ENCODE peak calls at places on chromosomes 3 and 15, in four cellular contexts. L, D, F and I are unnamed samples.

GRCh38 chr15:56837281-56837680 is 81.2 kb upstream of the TCF12 start:
- DNase-seq in L (no peak), D (no peak), F (peak; percentile 37), I (no peak)

GRCh38 chr3:48410205-48411040 is 19.5 kb downstream of the PLXNB1 start:
- DNase-seq in L (peak; percentile 9), D (no peak), F (no peak), I (no peak)

GRCh38 chr15:55942332-55942731 is 51.1 kb downstream of the NEDD4 start:
- DNase-seq in L (no peak), D (no peak), F (no peak), I (no peak)

GRCh38 chr15:73683624-73684536 is at the start of gene CD276:
- DNase-seq in L (peak; percentile 41), D (peak; percentile 83), F (peak; percentile 81), I (peak; percentile 67)

GRCh38 chr3:109023656-109024254 is 70.1 kb upstream of the GUCA1C start:
- DNase-seq in L (no peak), D (no peak), F (peak; percentile 64), I (no peak)

GRCh38 chr3:127157181-127157828 is 35.6 kb upstream of the PRR23E start:
- DNase-seq in L (no peak), D (no peak), F (no peak), I (no peak)

GRCh38 chr3:132311860-132312259 is 5.3 kb upstream of the ACP3 start:
- DNase-seq in L (no peak), D (no peak), F (peak; percentile 80), I (no peak)

GRCh38 chr3:112046599-112046998 is 12.1 kb downstream of the TMPRSS7 start:
- DNase-seq in L (no peak), D (no peak), F (no peak), I (no peak)

GRCh38 chr15:63288778-63289378 is 11.5 kb downstream of the APH1B start:
- DNase-seq in L (no peak), D (no peak), F (peak; percentile 76), I (no peak)

GRCh38 chr3:128439226-128439625 is 27.5 kb downstream of the DNAJB8 start:
- DNase-seq in L (no peak), D (no peak), F (peak; percentile 48), I (no peak)

GRCh38 chr15:64774556-64775523 is 549 bp downstream of the RBPMS2 start:
- DNase-seq in L (no peak), D (no peak), F (no peak), I (no peak)

GRCh38 chr3:81765425-81765824 is 4.0 kb upstream of the GBE1 start:
- DNase-seq in L (no peak), D (no peak), F (no peak), I (no peak)

GRCh38 chr15:94792166-94792565 is 560.8 kb downstream of the MCTP2 start:
- DNase-seq in L (no peak), D (no peak), F (no peak), I (no peak)

DNA sequence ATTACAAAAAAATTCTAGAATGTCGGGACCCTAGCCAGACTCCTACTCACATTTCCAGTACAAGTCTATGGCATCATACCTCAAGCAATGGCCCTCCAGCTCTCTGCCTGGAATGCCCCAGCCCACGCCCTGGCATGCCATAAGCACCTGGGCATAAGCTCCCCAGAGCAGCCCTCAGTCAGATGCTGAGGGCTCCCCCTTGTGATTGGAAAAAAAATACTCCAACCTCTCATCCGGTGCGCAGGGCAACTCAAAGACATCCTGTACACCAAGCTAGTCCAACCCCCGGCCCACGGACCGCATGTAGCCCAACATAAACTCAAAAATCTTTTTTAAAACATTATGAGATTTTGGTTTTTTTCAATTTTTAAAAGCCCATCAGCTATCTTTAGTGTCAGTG is 115.4 kb downstream of the NEK10 start:
- DNase-seq in L (no peak), D (no peak), F (peak; percentile 59), I (no peak)
- TF ChIP-seq CTCF in L (no peak), D (no peak), F (peak; percentile 56), I (peak; percentile 32)

DNA sequence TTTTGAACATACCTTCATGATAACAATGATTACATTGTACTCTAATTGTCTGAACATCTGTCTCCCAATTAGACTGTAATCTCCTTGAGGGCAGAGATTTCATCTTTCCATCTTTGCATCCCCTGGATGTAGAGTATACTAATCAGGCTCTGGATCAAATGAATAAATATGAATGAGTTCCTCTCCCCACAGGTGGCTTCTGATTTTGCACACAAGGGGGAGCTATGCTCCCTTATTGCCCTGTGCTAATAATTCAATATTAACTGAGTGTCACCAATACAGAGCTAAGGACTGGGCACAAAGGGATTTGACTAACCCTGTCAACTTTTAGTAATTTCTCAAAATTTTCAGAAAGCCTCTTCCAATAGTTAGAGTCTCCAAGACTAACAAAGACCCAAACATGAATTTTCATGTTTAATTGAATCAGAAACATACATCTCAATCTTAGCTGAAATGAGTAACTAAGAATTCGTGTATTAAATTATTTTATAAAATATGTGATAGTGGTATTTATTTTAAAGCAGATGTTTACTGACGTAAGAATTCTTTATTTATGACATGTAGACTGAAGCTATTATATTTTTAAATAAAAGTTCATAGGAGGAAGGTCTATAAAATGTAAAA is 3.0 kb downstream of the DUOXA1 start:
- DNase-seq in L (no peak), D (no peak), F (peak; percentile 34), I (no peak)
- TF ChIP-seq CTCF in L (no peak), D (no peak), F (peak; percentile 75), I (peak; percentile 75)

DNA sequence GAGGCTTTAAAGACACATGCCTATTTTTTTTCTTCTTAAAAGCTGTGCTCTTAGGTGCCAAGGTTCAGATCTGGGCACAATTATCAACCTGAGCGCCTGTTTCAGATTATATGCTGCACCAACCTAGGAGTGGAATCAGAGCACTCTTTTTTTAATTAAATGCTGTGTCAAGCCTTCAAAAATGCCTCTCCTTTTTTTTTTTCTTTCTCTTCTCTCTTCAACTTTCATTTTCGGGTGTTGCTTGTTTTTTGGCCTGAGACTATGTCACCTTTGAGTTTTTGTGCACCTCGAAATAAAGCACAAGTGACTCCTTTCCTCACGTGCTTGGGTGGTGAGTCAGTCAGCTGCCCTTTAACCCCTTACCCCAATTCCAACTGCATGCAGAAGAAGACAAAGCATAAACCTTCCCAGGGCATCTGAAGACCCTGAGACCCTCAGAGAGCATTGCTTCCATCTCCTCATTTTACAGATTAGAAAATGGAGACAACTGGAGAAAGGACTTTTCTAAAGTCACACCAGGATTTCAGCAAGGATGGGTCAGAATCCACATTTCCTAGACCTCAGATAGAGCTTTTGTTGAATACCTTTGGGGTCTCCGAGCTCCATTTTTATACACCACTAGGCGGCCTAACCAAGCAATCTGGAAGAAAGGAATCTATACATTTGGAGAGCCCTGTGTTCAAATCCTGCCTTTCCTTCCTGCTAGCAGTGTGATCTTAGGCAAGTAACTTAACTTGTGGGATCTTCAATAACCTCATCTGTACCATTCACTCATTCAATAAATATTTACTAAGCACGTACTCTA is 631 bp upstream of the PRICKLE2 start:
- DNase-seq in L (no peak), D (no peak), F (no peak), I (no peak)
- TF ChIP-seq CTCF in L (no peak), D (no peak), F (no peak), I (no peak)

GRCh38 chr15:88887068-88887580 is 8.2 kb downstream of the HAPLN3 start:
- DNase-seq in L (no peak), D (no peak), F (no peak), I (no peak)
- TF ChIP-seq CTCF in L (no peak), D (no peak), F (no peak), I (no peak)

GRCh38 chr3:31687020-31687802 is 154.5 kb downstream of the STT3B start:
- DNase-seq in L (no peak), D (no peak), F (no peak), I (no peak)
- TF ChIP-seq CTCF in L (no peak), D (no peak), F (no peak), I (no peak)

GRCh38 chr15:26298666-26299065 is 435.5 kb upstream of the ATP10A start:
- DNase-seq in L (no peak), D (no peak), F (no peak), I (no peak)

GRCh38 chr15:26295331-26295730 is 432.2 kb upstream of the ATP10A start:
- DNase-seq in L (no peak), D (no peak), F (no peak), I (no peak)

GRCh38 chr15:26298010-26298661 is 435.0 kb upstream of the ATP10A start:
- DNase-seq in L (no peak), D (no peak), F (no peak), I (no peak)

DNA sequence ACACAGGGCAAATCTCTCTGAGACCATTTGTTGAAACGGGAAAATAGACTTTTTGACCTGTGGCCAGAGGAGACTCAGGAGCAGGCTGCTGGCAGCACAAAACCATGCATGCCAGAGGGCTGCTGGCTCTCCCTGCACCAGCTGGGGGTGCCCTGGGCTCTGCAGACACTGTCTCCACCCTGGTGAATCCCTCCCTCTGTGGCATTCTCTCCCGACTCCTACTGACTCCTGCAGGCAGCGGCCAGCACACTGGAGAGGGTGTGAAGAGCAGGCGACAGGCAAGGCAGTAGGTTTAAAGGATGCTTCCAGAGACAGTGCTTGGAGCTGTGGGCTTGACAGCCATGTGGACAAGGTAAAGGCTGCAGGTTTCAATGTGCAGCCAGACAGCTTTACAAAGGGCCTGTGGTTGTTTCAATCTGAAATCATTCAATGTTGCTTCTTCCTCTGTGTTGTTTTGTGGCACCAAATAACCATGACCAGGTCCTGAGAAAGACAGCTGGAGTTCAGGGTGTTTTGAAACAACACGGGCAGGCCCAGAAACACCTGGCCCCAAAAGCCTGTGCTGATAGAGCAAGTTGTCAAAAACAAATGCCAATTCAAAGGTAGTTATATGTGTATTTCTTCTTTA is 431.0 kb upstream of the ATP10A start:
- DNase-seq in L (no peak), D (no peak), F (no peak), I (no peak)
- TF ChIP-seq CTCF in L (no peak), D (no peak), F (no peak), I (peak; percentile 18)